ENCODE peak calls at places on chromosomes 3 and 15, in five cellular contexts. X is stimulated activated CD4-positive, alpha-beta T cell treated with anti-CD3 and anti-CD28 coated beads, Interleukin-12 subunit alpha, Interleukin-12 subunit beta, amount 100 ng/mL, for 4 hours; B is NCI-H748 treated with DMSO at 0.1 percent for 48 hours; U is Caki2; Z is activated T-helper 2 cell treated with anti-CD3 and anti-CD28 coated beads, Interferon-gamma antibody, Interleukin-2, Interleukin-4, amounts not matched to agents 10 μg/mL and 5 μg/mL and 100 μg/mL, durations not matched to agents 14 hours and 24 hours and 36 hours. P is an unnamed sample.

GRCh38 chr15:92617197-92618037 is 38.2 kb downstream of the FAM174B start:
- DNase-seq in Z (no peak), B (peak; percentile 78), U (peak; percentile 61), X (no peak), P (peak; percentile 67)

GRCh38 chr3:172856766-172857742 is 106.5 kb downstream of the ECT2 start:
- DNase-seq in U (peak; percentile 67), Z (no peak), B (no peak), X (no peak), P (no peak)

GRCh38 chr3:49333091-49333490 is 6.8 kb downstream of the USP4 start:
- DNase-seq in Z (no peak), X (no peak), B (no peak), U (no peak), P (no peak)

GRCh38 chr3:61565569-61565968 is 4.2 kb downstream of the PTPRG start:
- DNase-seq in X (no peak), Z (no peak), U (no peak), B (no peak), P (no peak)

GRCh38 chr3:13708301-13708700 is 159.4 kb downstream of the FBLN2 start:
- DNase-seq in X (no peak), B (no peak), Z (no peak), U (no peak), P (no peak)

GRCh38 chr3:3134750-3135448 is 8.2 kb downstream of the TRNT1 start:
- DNase-seq in B (no peak), X (no peak), U (no peak), Z (no peak), P (no peak)

GRCh38 chr3:13867727-13868126 is 12.1 kb downstream of the WNT7A start:
- DNase-seq in U (no peak), X (no peak), Z (no peak), B (no peak), P (no peak)

GRCh38 chr3:20340324-20340928 is 154.4 kb upstream of the SGO1 start:
- DNase-seq in X (peak; percentile 46), B (no peak), U (peak; percentile 47), Z (peak; percentile 40), P (peak; percentile 5)

GRCh38 chr3:52396907-52397591 is 47.9 kb downstream of the SEMA3G start:
- DNase-seq in X (no peak), B (no peak), Z (no peak), U (no peak), P (no peak)

GRCh38 chr3:42101048-42101447 is 9.9 kb downstream of the TRAK1 start:
- DNase-seq in B (no peak), U (no peak), Z (no peak), X (no peak), P (no peak)

GRCh38 chr3:102180291-102180931 is 254.4 kb upstream of the ZPLD1 start:
- DNase-seq in Z (no peak), B (no peak), U (peak; percentile 95), X (no peak), P (no peak)

GRCh38 chr3:195451373-195452000 is 8.7 kb upstream of the ACAP2 start:
- DNase-seq in U (no peak), B (peak; percentile 25), X (no peak), Z (no peak), P (peak; percentile 58)

GRCh38 chr3:54578417-54578816 is 349.4 kb downstream of the LRTM1 start:
- DNase-seq in B (no peak), U (peak; percentile 22), Z (no peak), X (no peak), P (no peak)

GRCh38 chr15:38843736-38844590 is 279.3 kb upstream of the RASGRP1 start:
- DNase-seq in X (no peak), Z (no peak), U (peak; percentile 5), B (no peak), P (no peak)

GRCh38 chr15:24924153-24924552 is 30.6 kb upstream of the SNRPN start:
- DNase-seq in B (no peak), X (no peak), Z (no peak), U (no peak), P (no peak)

GRCh38 chr15:23690450-23690852 is 3.3 kb upstream of the NDN start:
- DNase-seq in U (no peak), B (no peak), X (no peak), Z (no peak), P (no peak)

P was measured in NCI-H1417 treated with DMSO at 0.1 percent for 48 hours.